ENCODE peak calls at places on chromosomes 4 and X, in five cellular contexts. J is prostate gland, V is spleen, A is right lobe of liver, R is esophagus squamous epithelium. Q is an unnamed sample.

GRCh38 chr4:169384741-169385140 is 114.0 kb upstream of the SH3RF1 start:
- DNase-seq in R (no peak), A (no peak), V (no peak), J (no peak), Q (no peak)

GRCh38 chr4:54784188-54784671 is 126.5 kb downstream of the KIT start:
- DNase-seq in V (peak), J (peak), R (peak), A (peak), Q (peak)

GRCh38 chr4:128394778-128395177 is 107.2 kb upstream of the PGRMC2 start:
- DNase-seq in A (no peak), R (no peak), J (no peak), V (no peak), Q (no peak)

GRCh38 chr4:77434299-77435092 is 171.1 kb upstream of the CXCL13 start:
- DNase-seq in J (no peak), R (no peak), A (peak), V (no peak), Q (no peak)

GRCh38 chr4:179858221-179858620 is 2385.0 kb upstream of the TENM3 start:
- DNase-seq in V (no peak), J (no peak), R (no peak), A (no peak), Q (no peak)

GRCh38 chr4:168654206-168655174 is 157.6 kb downstream of the PALLD start:
- DNase-seq in A (no peak), J (no peak), V (no peak), R (no peak), Q (no peak)

GRCh38 chr4:52956691-52957090 is 94.6 kb downstream of the RASL11B start:
- DNase-seq in V (no peak), R (no peak), A (no peak), J (no peak), Q (no peak)

GRCh38 chrX:38086451-38087215 is 80.3 kb downstream of the SYTL5 start:
- DNase-seq in J (no peak), V (no peak), A (no peak), R (no peak), Q (no peak)

GRCh38 chr4:122015203-122015602 is 63.3 kb upstream of the TRPC3 start:
- DNase-seq in R (no peak), A (no peak), J (no peak), V (no peak), Q (no peak)

GRCh38 chr4:48420172-48420571 is 63.0 kb upstream of the SLC10A4 start:
- DNase-seq in R (no peak), V (no peak), A (no peak), J (no peak), Q (no peak)

GRCh38 chr4:53067125-53067802 is 205.1 kb downstream of the RASL11B start:
- DNase-seq in V (no peak), R (no peak), J (no peak), A (no peak), Q (no peak)

GRCh38 chr4:4912155-4912554 is 52.7 kb downstream of the MSX1 start:
- DNase-seq in A (no peak), R (no peak), V (no peak), J (no peak), Q (peak)

GRCh38 chr4:1246901-1247810 is 1.8 kb downstream of the CTBP1 start:
- DNase-seq in R (no peak), J (peak), A (peak), V (peak), Q (no peak)

GRCh38 chr4:4990857-4991540 is 28.3 kb downstream of the CYTL1 start:
- DNase-seq in V (no peak), A (no peak), R (no peak), J (no peak), Q (peak)

GRCh38 chr4:167021545-167022155 is 212.6 kb downstream of the SPOCK3 start:
- DNase-seq in R (no peak), J (peak), V (peak), A (peak), Q (peak)

GRCh38 chr4:145154573-145154972 is 25.8 kb downstream of the OTUD4 start:
- DNase-seq in R (no peak), J (no peak), V (no peak), A (no peak), Q (no peak)

GRCh38 chrX:928606-929005 is 283.8 kb downstream of the CRLF2 start:
- DNase-seq in A (no peak), R (no peak), J (no peak), V (peak), Q (no peak)

DNA sequence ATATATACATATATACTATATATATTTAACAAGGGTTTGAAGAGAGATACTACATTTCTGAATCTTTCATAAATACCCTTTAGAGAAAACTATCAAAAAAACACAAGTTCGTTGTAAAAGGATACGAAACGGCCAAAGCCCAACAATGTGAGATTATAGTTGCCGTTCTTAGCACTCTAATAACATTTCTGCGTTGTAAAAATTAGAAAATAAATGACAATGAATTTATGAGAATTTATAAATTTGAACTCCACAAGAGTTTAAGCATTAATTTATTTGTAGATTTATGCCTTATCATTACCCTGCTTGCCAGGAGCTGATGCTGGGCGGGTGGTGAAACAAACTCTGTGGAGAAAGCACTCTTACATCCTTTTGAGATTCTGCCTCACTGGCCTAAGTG is 1.1 kb downstream of the WDR17 start:
- DNase-seq in V (no peak), J (no peak), A (no peak), R (no peak), Q (no peak)
- TF ChIP-seq CTCF in V (no peak), J (no peak), A (no peak), R (no peak), Q (no peak)

GRCh38 chr4:51842554-51843308 is at the start of gene DCUN1D4:
- DNase-seq in A (peak), V (peak), R (peak), J (peak), Q (peak)
- TF ChIP-seq POLR2A in A (peak), V (no peak), R (peak), J (peak), Q (no peak)

GRCh38 chrX:119537487-119537886 is 27.7 kb downstream of the STEEP1 start:
- DNase-seq in V (no peak), A (no peak), R (no peak), J (no peak), Q (no peak)

GRCh38 chrX:119541188-119541587 is 24.0 kb downstream of the STEEP1 start:
- DNase-seq in V (no peak), J (no peak), A (no peak), R (no peak), Q (no peak)

GRCh38 chrX:119539872-119540271 is 25.3 kb downstream of the STEEP1 start:
- DNase-seq in A (no peak), R (no peak), J (no peak), V (no peak), Q (no peak)
- TF ChIP-seq CTCF in A (no peak), R (no peak), J (no peak), V (no peak), Q (no peak)

DNA sequence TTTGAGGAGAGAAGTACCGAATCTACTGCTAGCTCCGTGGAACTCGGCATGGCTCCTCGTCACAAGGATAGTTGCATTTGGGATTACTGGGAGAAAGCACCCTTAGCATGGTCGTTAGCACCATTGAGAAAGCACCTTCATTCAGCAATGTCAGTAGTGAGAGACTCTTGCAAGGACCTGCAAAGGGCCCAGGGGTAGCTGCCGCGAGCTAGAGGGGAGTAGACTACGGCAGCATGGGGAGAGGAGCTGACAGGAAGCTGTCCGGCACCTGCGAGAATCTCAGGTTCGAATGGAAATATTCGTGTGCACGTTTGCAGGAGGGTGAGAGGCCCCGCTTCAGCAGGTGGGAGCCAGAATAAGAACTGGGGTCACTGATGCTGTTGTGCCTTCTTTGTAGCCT is 20.2 kb downstream of the TLR10 start:
- DNase-seq in J (no peak), R (no peak), V (peak), A (no peak), Q (no peak)
- TF ChIP-seq POLR2A in J (no peak), R (no peak), V (no peak), A (no peak), Q (no peak)

DNA sequence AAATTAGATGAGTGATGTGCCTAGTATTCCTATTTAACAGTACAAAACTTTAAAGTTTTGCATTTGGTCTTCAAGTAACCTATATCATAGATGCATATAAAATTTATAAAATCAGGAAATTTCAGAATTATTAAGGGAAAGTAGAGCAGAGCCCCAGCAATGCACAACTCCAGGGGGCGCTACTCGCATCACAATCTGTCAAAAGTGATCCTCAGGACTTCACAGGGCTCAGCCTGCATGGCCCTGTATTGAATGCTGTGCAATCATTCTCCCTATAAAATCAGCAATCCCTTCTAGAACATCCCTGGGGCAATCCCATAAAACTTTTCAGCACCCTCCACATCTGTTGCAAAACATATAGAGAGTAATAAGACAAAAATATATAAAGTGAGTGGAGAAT is 12.4 kb upstream of the PPARGC1A start:
- DNase-seq in J (no peak), R (no peak), A (no peak), V (no peak), Q (no peak)
- TF ChIP-seq CTCF in J (no peak), R (no peak), A (no peak), V (no peak), Q (no peak)

DNA sequence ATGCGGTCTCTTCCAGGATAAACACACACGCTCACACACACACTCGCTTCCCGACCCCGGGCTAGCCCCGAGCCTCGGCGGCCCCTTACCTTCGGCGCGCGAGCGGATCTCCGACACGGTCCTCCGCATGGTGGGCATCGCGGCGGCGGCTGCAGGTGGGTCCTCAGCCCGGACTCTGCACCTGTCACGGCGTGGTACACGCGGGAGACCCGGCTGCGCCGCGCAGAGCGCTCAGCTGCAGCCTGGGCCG is 244 bp downstream of the ATP8A1 start:
- DNase-seq in R (peak), V (no peak), J (no peak), A (no peak), Q (peak)
- TF ChIP-seq POLR2A in R (no peak), V (no peak), J (no peak), A (no peak), Q (no peak)